ENCODE peak calls at places on chromosomes 1 and 21, in seven cellular contexts. V is upper lobe of left lung, X is AG09309, I is neural crest cell, K is GM12865, Z is fibroblast of villous mesenchyme, H is AG04450. C is an unnamed sample.

GRCh38 chr1:206612129-206612876 is at the start of gene EIF2D:
- DNase-seq in X (peak; percentile 56), H (peak; percentile 73), K (peak; percentile 96), Z (peak; percentile 94), V (peak; percentile 95), I (peak; percentile 98), C (peak; percentile 97)

GRCh38 chr1:89121641-89122040 is 4.3 kb downstream of the GBP2 start:
- DNase-seq in X (no peak), I (no peak), H (no peak), Z (no peak), K (no peak), V (no peak), C (no peak)

GRCh38 chr1:15992582-15993500 is 11.2 kb upstream of the SRARP start:
- DNase-seq in V (no peak), H (no peak), Z (no peak), X (no peak), K (no peak), I (no peak), C (no peak)

GRCh38 chr21:33550772-33551660 is 8.2 kb downstream of the SON start:
- DNase-seq in K (no peak), V (no peak), H (no peak), I (no peak), Z (no peak), X (no peak), C (no peak)

GRCh38 chr1:151311589-151312331 is 15.5 kb downstream of the PI4KB start:
- DNase-seq in H (peak; percentile 97), I (no peak), Z (peak; percentile 99), K (peak; percentile 10), X (peak; percentile 96), V (peak; percentile 84), C (no peak)

GRCh38 chr1:204744102-204744501 is 58.6 kb upstream of the LRRN2 start:
- DNase-seq in X (no peak), K (no peak), V (no peak), I (no peak), H (no peak), Z (no peak), C (no peak)

GRCh38 chr1:70847013-70847412 is 200.6 kb downstream of the PTGER3 start:
- DNase-seq in H (no peak), X (no peak), Z (no peak), I (no peak), K (no peak), V (no peak), C (no peak)

GRCh38 chr1:200917291-200917817 is 22.7 kb downstream of the INAVA start:
- DNase-seq in K (no peak), I (no peak), H (no peak), V (no peak), Z (no peak), X (no peak), C (no peak)

GRCh38 chr1:190597361-190597760 is 119.7 kb upstream of the BRINP3 start:
- DNase-seq in Z (no peak), X (no peak), V (no peak), H (no peak), I (no peak), K (no peak), C (no peak)

GRCh38 chr1:212595787-212596714 is 12.5 kb upstream of the ATF3 start:
- DNase-seq in V (peak; percentile 55), I (no peak), H (peak; percentile 93), X (peak; percentile 83), K (peak; percentile 89), Z (peak; percentile 95), C (no peak)

GRCh38 chr1:96973605-96974004 is 252.0 kb downstream of the PTBP2 start:
- DNase-seq in X (no peak), I (no peak), V (no peak), H (no peak), K (no peak), Z (no peak), C (no peak)

GRCh38 chr1:53384796-53385195 is 56.9 kb upstream of the LRP8 start:
- DNase-seq in X (no peak), H (no peak), Z (no peak), I (no peak), K (no peak), V (no peak), C (no peak)
- TF ChIP-seq CTCF in X (no peak), H (no peak), Z (no peak), I (no peak), K (no peak), V (no peak), C (no peak)

DNA sequence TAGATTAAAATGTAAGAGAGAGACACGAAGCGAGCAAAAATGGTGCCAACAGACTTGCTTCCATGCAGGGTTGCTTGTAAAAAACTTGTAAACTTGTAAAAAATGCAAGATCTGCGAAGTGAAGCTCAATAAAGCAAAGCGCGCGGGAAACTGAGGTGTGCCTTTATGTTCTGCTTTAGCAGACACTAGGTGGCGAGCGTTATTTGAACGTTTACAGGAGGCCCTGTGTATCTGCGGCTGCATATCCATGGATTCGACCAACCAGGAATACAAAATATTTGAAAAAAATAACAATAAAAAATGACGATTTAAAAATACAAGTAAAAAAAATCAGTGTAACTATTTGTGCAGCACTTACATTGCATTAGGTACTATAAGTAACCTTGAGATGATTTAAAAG is 1.5 kb downstream of the UBE2G2 start:
- DNase-seq in Z (peak; percentile 76), V (no peak), I (no peak), X (no peak), K (peak; percentile 33), H (no peak), C (no peak)
- TF ChIP-seq CTCF in Z (peak; percentile 59), V (no peak), I (peak; percentile 58), X (peak; percentile 63), K (no peak), H (peak; percentile 58), C (no peak)

GRCh38 chr1:14989931-14990728 is 163.4 kb upstream of the TMEM51 start:
- DNase-seq in Z (no peak), K (no peak), X (no peak), H (no peak), I (no peak), V (no peak), C (no peak)

GRCh38 chr1:14988636-14989035 is 164.9 kb upstream of the TMEM51 start:
- DNase-seq in V (no peak), I (no peak), K (no peak), H (no peak), X (no peak), Z (no peak), C (no peak)

GRCh38 chr1:14983277-14983676 is 170.3 kb upstream of the TMEM51 start:
- DNase-seq in K (no peak), V (no peak), Z (no peak), I (no peak), H (no peak), X (no peak), C (no peak)

GRCh38 chr1:14993414-14993813 is 160.1 kb upstream of the TMEM51 start:
- DNase-seq in V (no peak), Z (no peak), X (no peak), H (no peak), K (no peak), I (no peak), C (no peak)

DNA sequence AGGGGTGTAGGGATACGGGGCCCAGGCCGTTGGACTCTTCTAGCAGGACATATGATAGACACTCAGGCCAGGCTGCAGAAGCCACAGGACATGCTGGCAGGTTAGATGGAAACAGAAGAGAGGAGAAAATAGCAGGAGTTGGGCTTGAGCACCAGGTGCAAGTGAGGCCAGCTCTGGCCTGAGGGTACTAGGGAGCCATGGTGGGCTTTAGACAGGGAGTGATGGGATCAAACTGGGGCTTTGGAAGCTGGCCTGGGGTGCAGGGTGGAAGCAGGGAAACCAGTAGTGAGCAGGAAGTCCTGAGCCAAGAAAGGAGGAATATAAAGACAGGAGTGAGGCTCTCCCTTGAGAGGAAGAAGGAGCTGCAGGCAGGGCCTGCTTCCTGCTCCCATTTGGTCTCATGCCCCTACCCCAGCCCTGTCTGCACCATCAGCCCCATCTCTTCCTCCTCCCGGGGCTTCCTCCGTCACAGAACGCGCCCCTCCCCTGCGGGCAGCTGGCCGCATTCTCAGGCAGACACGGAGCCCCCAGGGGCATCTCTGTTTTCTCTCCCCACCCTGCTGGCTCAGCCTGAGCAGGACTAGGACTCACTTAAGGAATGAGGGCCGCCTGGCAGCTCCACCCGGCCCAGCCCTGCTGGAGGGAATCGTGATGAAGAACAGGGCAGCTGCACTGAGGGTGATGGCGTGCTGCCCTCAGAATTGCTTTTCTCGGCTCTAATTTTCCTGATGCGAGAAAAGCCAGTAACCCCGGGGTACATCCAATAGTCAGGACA is 165.5 kb upstream of the TMEM51 start:
- DNase-seq in V (no peak), Z (peak; percentile 22), H (no peak), K (no peak), X (no peak), I (no peak), C (peak; percentile 46)
- TF ChIP-seq CTCF in V (no peak), Z (no peak), H (no peak), K (no peak), X (no peak), I (no peak), C (no peak)

GRCh38 chr1:209985002-209985401 is 47.0 kb downstream of the SYT14 start:
- DNase-seq in H (no peak), X (no peak), V (no peak), K (no peak), Z (no peak), I (no peak), C (no peak)

GRCh38 chr1:209993061-209993830 is 55.2 kb downstream of the SYT14 start:
- DNase-seq in Z (no peak), H (no peak), I (no peak), V (no peak), X (no peak), K (no peak), C (no peak)

GRCh38 chr1:209983953-209984352 is 45.9 kb downstream of the SYT14 start:
- DNase-seq in V (no peak), K (no peak), X (no peak), I (no peak), Z (no peak), H (no peak), C (no peak)

GRCh38 chr1:209988706-209989105 is 50.7 kb downstream of the SYT14 start:
- DNase-seq in X (no peak), H (no peak), I (no peak), V (no peak), K (no peak), Z (no peak), C (no peak)

GRCh38 chr1:209989525-209989924 is 51.5 kb downstream of the SYT14 start:
- DNase-seq in K (no peak), I (no peak), V (no peak), H (no peak), X (no peak), Z (peak; percentile 29), C (no peak)
- TF ChIP-seq CTCF in K (no peak), I (peak; percentile 65), V (no peak), H (peak; percentile 27), X (peak; percentile 8), Z (peak; percentile 13), C (no peak)

GRCh38 chr1:48697066-48697707 is 79.5 kb downstream of the BEND5 start:
- DNase-seq in Z (peak; percentile 19), I (peak; percentile 82), V (peak; percentile 51), H (no peak), X (no peak), K (peak; percentile 47), C (peak; percentile 85)
- TF ChIP-seq CTCF in Z (peak; percentile 91), I (peak; percentile 90), V (peak; percentile 69), H (peak; percentile 93), X (peak; percentile 91), K (peak; percentile 90), C (peak; percentile 97)

C was measured in glutamatergic neuron.